ENCODE peak calls at places on chromosomes 3 and 15, in eight cellular contexts. Q, P, G, V, O, S, I and K are unnamed samples.

GRCh38 chr3:85148056-85148455 is 189.3 kb downstream of the CADM2 start:
- DNase-seq in Q (no peak), P (no peak), G (no peak), V (no peak), O (no peak), S (no peak), I (peak; percentile 1), K (no peak)

GRCh38 chr3:26369133-26369532 is 253.4 kb upstream of the LRRC3B start:
- DNase-seq in Q (no peak), P (no peak), G (no peak), V (no peak), O (no peak), S (no peak), I (no peak), K (no peak)

GRCh38 chr3:944786-945185 is 148.0 kb upstream of the CNTN6 start:
- DNase-seq in Q (no peak), P (no peak), G (no peak), V (no peak), O (no peak), S (no peak), I (no peak), K (no peak)

GRCh38 chr3:99023590-99024192 is 122.2 kb upstream of the DCBLD2 start:
- DNase-seq in Q (peak; percentile 75), P (no peak), G (peak; percentile 73), V (no peak), O (peak; percentile 56), S (peak; percentile 34), I (no peak), K (peak; percentile 39)

GRCh38 chr15:71245588-71245987 is 130.3 kb downstream of the THSD4 start:
- DNase-seq in Q (no peak), P (no peak), G (no peak), V (no peak), O (no peak), S (no peak), I (no peak), K (no peak)

GRCh38 chr15:58410353-58410752 is 21.4 kb upstream of the LIPC start:
- DNase-seq in Q (peak; percentile 69), P (no peak), G (no peak), V (peak; percentile 13), O (peak; percentile 16), S (no peak), I (no peak), K (no peak)

GRCh38 chr15:39426552-39427532 is 154.0 kb upstream of the THBS1 start:
- DNase-seq in Q (peak; percentile 80), P (peak; percentile 77), G (no peak), V (peak; percentile 44), O (peak; percentile 84), S (peak; percentile 30), I (peak; percentile 8), K (peak; percentile 85)

GRCh38 chr3:108970561-108970960 is 16.9 kb upstream of the GUCA1C start:
- DNase-seq in Q (no peak), P (no peak), G (no peak), V (no peak), O (no peak), S (no peak), I (no peak), K (no peak)

GRCh38 chr3:188834349-188834748 is 337.4 kb upstream of the TPRG1 start:
- DNase-seq in Q (no peak), P (no peak), G (peak; percentile 13), V (no peak), O (no peak), S (no peak), I (no peak), K (no peak)

GRCh38 chr3:140011086-140011485 is 76.1 kb downstream of the CLSTN2 start:
- DNase-seq in Q (no peak), P (no peak), G (no peak), V (no peak), O (no peak), S (no peak), I (no peak), K (no peak)

GRCh38 chr3:194572944-194573491 is 60.2 kb downstream of the TMEM44 start:
- DNase-seq in Q (peak; percentile 67), P (no peak), G (no peak), V (no peak), O (peak; percentile 72), S (no peak), I (no peak), K (no peak)

GRCh38 chr3:59289836-59290235 is 240.0 kb upstream of the CFAP20DC start:
- DNase-seq in Q (no peak), P (no peak), G (no peak), V (no peak), O (no peak), S (no peak), I (no peak), K (no peak)

GRCh38 chr15:95499397-95499796 is 831.1 kb upstream of the NR2F2 start:
- DNase-seq in Q (no peak), P (no peak), G (no peak), V (peak; percentile 8), O (no peak), S (no peak), I (no peak), K (no peak)

GRCh38 chr15:48582472-48583235 is 62.9 kb downstream of the FBN1 start:
- DNase-seq in Q (peak; percentile 95), P (no peak), G (no peak), V (peak; percentile 35), O (peak; percentile 83), S (no peak), I (no peak), K (peak; percentile 99)

GRCh38 chr3:33592999-33593398 is 125.1 kb downstream of the CLASP2 start:
- DNase-seq in Q (no peak), P (no peak), G (no peak), V (no peak), O (no peak), S (no peak), I (no peak), K (no peak)

GRCh38 chr15:48643776-48644497 is 1.6 kb downstream of the FBN1 start:
- DNase-seq in Q (peak; percentile 51), P (no peak), G (peak; percentile 4), V (no peak), O (no peak), S (no peak), I (no peak), K (no peak)

GRCh38 chr3:104425416-104425815 is 941.3 kb upstream of the ALCAM start:
- DNase-seq in Q (no peak), P (no peak), G (no peak), V (no peak), O (peak; percentile 6), S (no peak), I (no peak), K (no peak)

DNA sequence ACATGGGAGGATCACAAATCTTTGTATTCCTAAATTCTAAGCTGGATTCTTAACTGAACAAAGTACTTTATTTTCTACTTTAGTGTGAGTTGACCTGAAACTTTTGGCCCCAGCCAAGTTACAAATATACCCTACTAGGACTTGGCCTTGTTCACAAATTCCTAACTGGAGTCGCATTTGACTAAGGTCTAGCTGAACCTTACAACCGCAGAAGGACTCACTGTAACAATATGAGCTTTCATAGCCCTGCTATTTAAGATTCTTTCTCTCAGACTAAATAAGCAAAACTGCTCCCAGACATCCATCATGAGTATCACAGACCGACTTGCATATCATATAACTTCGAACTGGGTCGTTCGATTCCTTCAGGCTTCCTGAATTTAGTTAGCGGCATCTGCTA is 28.3 kb upstream of the ADAMTS9 start:
- DNase-seq in Q (no peak), P (no peak), G (no peak), V (no peak), O (peak; percentile 2), S (no peak), I (no peak), K (no peak)
- H3K27ac ChIP-seq in Q (no peak overlapping the region), P (peak overlapping the region; percentile 49), G (no peak overlapping the region), V (no peak overlapping the region), O (no peak overlapping the region), S (no peak overlapping the region), I (no peak overlapping the region), K (no peak overlapping the region)

GRCh38 chr3:129917423-129918007 is 24.0 kb upstream of the TMCC1 start:
- DNase-seq in Q (no peak), P (no peak), G (no peak), V (no peak), O (no peak), S (no peak), I (no peak), K (no peak)

GRCh38 chr3:129908417-129908816 is 14.9 kb upstream of the TMCC1 start:
- DNase-seq in Q (no peak), P (no peak), G (peak; percentile 54), V (no peak), O (no peak), S (peak; percentile 64), I (no peak), K (no peak)

GRCh38 chr3:129911261-129911861 is 17.9 kb upstream of the TMCC1 start:
- DNase-seq in Q (no peak), P (no peak), G (no peak), V (peak; percentile 9), O (no peak), S (no peak), I (no peak), K (no peak)

GRCh38 chr3:129918461-129918860 is 24.9 kb upstream of the TMCC1 start:
- DNase-seq in Q (no peak), P (no peak), G (no peak), V (no peak), O (no peak), S (peak; percentile 31), I (no peak), K (no peak)

GRCh38 chr3:129913618-129914017 is 20.1 kb upstream of the TMCC1 start:
- DNase-seq in Q (no peak), P (no peak), G (no peak), V (no peak), O (no peak), S (no peak), I (no peak), K (no peak)
- H3K27ac ChIP-seq in Q (no peak overlapping the region), P (no peak overlapping the region), G (no peak overlapping the region), V (no peak overlapping the region), O (no peak overlapping the region), S (no peak overlapping the region), I (no peak overlapping the region), K (no peak overlapping the region)

GRCh38 chr15:99565031-99565280 is 828 bp upstream of the MEF2A start:
- DNase-seq in Q (no peak), P (no peak), G (no peak), V (no peak), O (no peak), S (no peak), I (no peak), K (no peak)
- H3K27ac ChIP-seq in Q (peak overlapping the region; percentile 94), P (peak overlapping the region; percentile 100), G (no peak overlapping the region), V (peak overlapping the region; percentile 99), O (no peak overlapping the region), S (peak overlapping the region; percentile 94), I (peak overlapping the region; percentile 96), K (no peak overlapping the region)

GRCh38 chr3:48859188-48859587 is 11.5 kb upstream of the PRKAR2A start:
- DNase-seq in Q (no peak), P (no peak), G (no peak), V (no peak), O (no peak), S (no peak), I (no peak), K (no peak)

GRCh38 chr3:48858709-48859108 is 11.0 kb upstream of the PRKAR2A start:
- DNase-seq in Q (no peak), P (no peak), G (no peak), V (no peak), O (no peak), S (no peak), I (no peak), K (no peak)

DNA sequence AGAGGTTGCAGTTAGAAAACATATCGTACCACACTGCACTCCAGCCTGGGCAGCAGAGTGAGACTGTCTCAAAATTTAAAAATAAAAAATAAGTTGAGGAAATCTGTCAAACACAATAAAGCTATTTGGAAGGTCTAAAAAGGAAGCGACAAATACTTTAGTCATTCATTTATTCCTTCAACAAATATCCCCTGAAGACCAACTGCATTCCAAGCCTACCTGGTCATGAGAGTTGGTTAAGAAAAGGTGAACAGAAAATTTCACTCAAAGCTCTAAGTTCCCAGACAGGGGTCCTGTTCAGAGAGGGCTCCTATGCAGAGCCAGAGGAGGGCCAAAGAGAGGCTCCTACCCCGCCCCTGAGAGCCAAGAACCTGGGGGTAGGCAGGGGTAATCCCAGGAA is 15.4 kb upstream of the PRKAR2A start:
- DNase-seq in Q (peak; percentile 4), P (no peak), G (peak; percentile 81), V (no peak), O (no peak), S (no peak), I (no peak), K (no peak)
- H3K27ac ChIP-seq in Q (no peak overlapping the region), P (no peak overlapping the region), G (peak overlapping the region; percentile 68), V (no peak overlapping the region), O (no peak overlapping the region), S (no peak overlapping the region), I (no peak overlapping the region), K (no peak overlapping the region)